ENCODE peak calls at places on chromosomes 11 and 22, in eight cellular contexts. Z, R, E, D, I, G, O and U are unnamed samples.

GRCh38 chr22:37492428-37493344 is 6.5 kb upstream of the MFNG start:
- DNase-seq in Z (no peak), R (peak), E (peak), D (no peak), I (peak), G (peak), O (no peak), U (no peak)

GRCh38 chr11:27447288-27447914 is 25.2 kb downstream of the LGR4 start:
- DNase-seq in Z (no peak), R (no peak), E (no peak), D (no peak), I (peak), G (no peak), O (no peak), U (no peak)

GRCh38 chr22:32996702-32997101 is 61.5 kb downstream of the SYN3 start:
- DNase-seq in Z (peak), R (no peak), E (no peak), D (no peak), I (peak), G (no peak), O (no peak), U (peak)

GRCh38 chr11:96328395-96329010 is 14.5 kb downstream of the MAML2 start:
- DNase-seq in Z (no peak), R (peak), E (no peak), D (no peak), I (peak), G (no peak), O (no peak), U (no peak)

GRCh38 chr11:82405392-82405791 is 328.3 kb downstream of the FAM181B start:
- DNase-seq in Z (no peak), R (no peak), E (no peak), D (no peak), I (no peak), G (no peak), O (no peak), U (no peak)

GRCh38 chr11:12675951-12676711 is 1.9 kb downstream of the TEAD1 start:
- DNase-seq in Z (no peak), R (peak), E (no peak), D (no peak), I (no peak), G (no peak), O (no peak), U (no peak)

GRCh38 chr11:2853997-2854560 is 31.5 kb downstream of the CDKN1C start:
- DNase-seq in Z (no peak), R (no peak), E (no peak), D (no peak), I (no peak), G (no peak), O (no peak), U (no peak)

GRCh38 chr22:22521631-22522030 is 1.6 kb upstream of the ZNF280A start:
- DNase-seq in Z (no peak), R (no peak), E (no peak), D (no peak), I (no peak), G (no peak), O (no peak), U (no peak)

GRCh38 chr11:94494200-94494545 is 389 bp downstream of the ANKRD49 start:
- DNase-seq in Z (no peak), R (no peak), E (no peak), D (no peak), I (no peak), G (no peak), O (no peak), U (no peak)

GRCh38 chr11:68998390-68998911 is 14.6 kb downstream of the MRGPRF start:
- DNase-seq in Z (no peak), R (peak), E (no peak), D (peak), I (no peak), G (peak), O (no peak), U (no peak)

GRCh38 chr22:22085702-22086500 is 103.3 kb upstream of the TOP3B start:
- DNase-seq in Z (no peak), R (no peak), E (no peak), D (no peak), I (peak), G (no peak), O (peak), U (no peak)

GRCh38 chr11:73334244-73335203 is 26.4 kb downstream of the ARHGEF17 start:
- DNase-seq in Z (peak), R (peak), E (no peak), D (peak), I (peak), G (no peak), O (peak), U (peak)

GRCh38 chr11:2325123-2325522 is 23.3 kb downstream of the TSPAN32 start:
- DNase-seq in Z (no peak), R (no peak), E (no peak), D (no peak), I (no peak), G (no peak), O (no peak), U (no peak)

GRCh38 chr11:125364085-125364822 is 131.8 kb downstream of the FEZ1 start:
- DNase-seq in Z (no peak), R (peak), E (no peak), D (no peak), I (peak), G (no peak), O (no peak), U (no peak)

GRCh38 chr11:290621-291231 is 1.8 kb downstream of the PGGHG start:
- DNase-seq in Z (peak), R (no peak), E (no peak), D (no peak), I (no peak), G (no peak), O (no peak), U (peak)

GRCh38 chr11:71463331-71464211 is 10.6 kb downstream of the NADSYN1 start:
- DNase-seq in Z (no peak), R (no peak), E (no peak), D (no peak), I (no peak), G (no peak), O (no peak), U (peak)

GRCh38 chr11:128621491-128622136 is 34.3 kb upstream of the ETS1 start:
- DNase-seq in Z (no peak), R (peak), E (no peak), D (no peak), I (peak), G (no peak), O (no peak), U (no peak)

GRCh38 chr11:27837895-27838563 is 137.8 kb upstream of the BDNF start:
- DNase-seq in Z (no peak), R (no peak), E (no peak), D (no peak), I (no peak), G (no peak), O (no peak), U (no peak)

GRCh38 chr11:61141601-61142028 is 19.6 kb downstream of the VPS37C start:
- DNase-seq in Z (no peak), R (no peak), E (no peak), D (no peak), I (no peak), G (no peak), O (peak), U (no peak)

GRCh38 chr11:34603129-34604001 is 17.5 kb upstream of the EHF start:
- DNase-seq in Z (no peak), R (no peak), E (no peak), D (no peak), I (no peak), G (no peak), O (no peak), U (no peak)

GRCh38 chr22:22061085-22062077 is 78.8 kb upstream of the TOP3B start:
- DNase-seq in Z (peak), R (peak), E (no peak), D (no peak), I (peak), G (no peak), O (peak), U (no peak)

GRCh38 chr11:130840683-130841082 is 75.6 kb downstream of the SNX19 start:
- DNase-seq in Z (no peak), R (peak), E (no peak), D (no peak), I (no peak), G (no peak), O (no peak), U (no peak)

GRCh38 chr11:9130297-9130696 is 38.9 kb upstream of the SCUBE2 start:
- DNase-seq in Z (no peak), R (no peak), E (no peak), D (no peak), I (no peak), G (no peak), O (no peak), U (no peak)

GRCh38 chr11:130166457-130166784 is 6.8 kb downstream of the ST14 start:
- DNase-seq in Z (no peak), R (peak), E (no peak), D (no peak), I (peak), G (no peak), O (peak), U (no peak)

GRCh38 chr11:99352642-99353041 is 331.9 kb downstream of the CNTN5 start:
- DNase-seq in Z (peak), R (no peak), E (no peak), D (no peak), I (no peak), G (no peak), O (no peak), U (no peak)

GRCh38 chr11:5620606-5621521 is 3.9 kb upstream of the TRIM34 start:
- DNase-seq in Z (no peak), R (peak), E (no peak), D (no peak), I (peak), G (no peak), O (peak), U (no peak)

GRCh38 chr11:107427569-107428180 is 29.9 kb downstream of the CWF19L2 start:
- DNase-seq in Z (no peak), R (no peak), E (no peak), D (no peak), I (no peak), G (no peak), O (no peak), U (no peak)

GRCh38 chr11:9808943-9809342 is 145.1 kb downstream of the SWAP70 start:
- DNase-seq in Z (no peak), R (no peak), E (no peak), D (no peak), I (no peak), G (no peak), O (no peak), U (no peak)

GRCh38 chr22:39954584-39955055 is 5.6 kb upstream of the TMA7B start:
- DNase-seq in Z (no peak), R (peak), E (no peak), D (no peak), I (peak), G (no peak), O (no peak), U (no peak)